ENCODE peak calls at places on chromosomes 12 and 14, in eight cellular contexts. D is A549, B is ovary, P is tibial nerve, F is K562, C is upper lobe of left lung, S is suprapubic skin, L is sigmoid colon. H is an unnamed sample. For H3K4me1, the result is how much of the 10 kb centered on the place peaks cover.

GRCh38 chr12:8589679-8590078 is 23.0 kb downstream of the AICDA start:
- DNase-seq in F (no peak), L (no peak), C (no peak), P (no peak), S (no peak), D (no peak), B (no peak), H (no peak)

GRCh38 chr14:93239869-93240677 is 33.0 kb downstream of the UBR7 start:
- DNase-seq in F (no peak), L (no peak), S (no peak), D (peak), B (no peak), C (no peak), P (no peak), H (no peak)

GRCh38 chr14:104164512-104164911 is 26.1 kb downstream of the KIF26A start:
- DNase-seq in C (no peak), D (no peak), L (no peak), B (no peak), F (no peak), S (no peak), P (no peak), H (no peak)

GRCh38 chr14:32683679-32684078 is 255.0 kb upstream of the NPAS3 start:
- DNase-seq in C (no peak), D (no peak), S (no peak), L (no peak), B (no peak), F (no peak), P (no peak), H (no peak)

GRCh38 chr14:68878908-68879307 is 86.0 kb upstream of the ZFP36L1 start:
- DNase-seq in S (no peak), D (no peak), B (no peak), F (no peak), P (no peak), C (peak), L (peak), H (no peak)

GRCh38 chr12:74119811-74120362 is 417.7 kb upstream of the ATXN7L3B start:
- DNase-seq in D (no peak), L (no peak), S (no peak), C (no peak), B (no peak), F (no peak), P (no peak), H (no peak)

GRCh38 chr14:50666772-50667490 is 1.2 kb downstream of the SAV1 start:
- DNase-seq in L (peak), P (peak), S (no peak), B (peak), D (peak), F (no peak), C (peak), H (peak)

GRCh38 chr12:15834575-15834974 is 45.4 kb upstream of the EPS8 start:
- DNase-seq in P (no peak), S (no peak), F (no peak), D (no peak), L (no peak), C (no peak), B (no peak), H (no peak)

GRCh38 chr12:575129-575502 is 88.1 kb downstream of the NINJ2 start:
- DNase-seq in P (no peak), B (no peak), C (peak), S (peak), F (no peak), D (no peak), L (peak), H (peak)

GRCh38 chr14:84864582-84865271 is 665.2 kb upstream of the FLRT2 start:
- DNase-seq in P (no peak), C (no peak), B (no peak), L (no peak), D (no peak), F (no peak), S (no peak), H (no peak)

GRCh38 chr14:103105580-103106168 is 11.1 kb downstream of the EXOC3L4 start:
- DNase-seq in B (no peak), L (no peak), S (no peak), P (no peak), D (no peak), C (no peak), F (no peak), H (no peak)

GRCh38 chr12:15778126-15778525 is 11.1 kb downstream of the EPS8 start:
- DNase-seq in L (no peak), P (no peak), D (no peak), F (no peak), C (no peak), S (no peak), B (no peak), H (no peak)

GRCh38 chr14:92546347-92547053 is 32.9 kb downstream of the RIN3 start:
- DNase-seq in P (no peak), D (peak), B (no peak), L (no peak), C (no peak), S (no peak), F (no peak), H (no peak)

GRCh38 chr14:33679461-33680225 is 271.2 kb downstream of the EGLN3 start:
- DNase-seq in F (no peak), B (no peak), S (no peak), P (no peak), L (no peak), C (no peak), D (no peak), H (no peak)

GRCh38 chr12:26872623-26873022 is 39.6 kb upstream of the ITPR2 start:
- DNase-seq in B (no peak), L (no peak), F (no peak), S (no peak), D (no peak), P (no peak), C (no peak), H (no peak)

GRCh38 chr12:131738196-131738595 is 27.3 kb downstream of the SFSWAP start:
- DNase-seq in S (no peak), D (no peak), B (no peak), C (no peak), P (no peak), F (no peak), L (no peak), H (no peak)

GRCh38 chr14:98167702-98168101 is 1104.3 kb downstream of the BCL11B start:
- DNase-seq in F (no peak), C (no peak), S (no peak), B (no peak), L (no peak), D (no peak), P (no peak), H (no peak)

GRCh38 chr12:26317942-26318565 is 122.7 kb downstream of the SSPN start:
- DNase-seq in B (no peak), L (no peak), P (no peak), D (no peak), C (no peak), F (no peak), S (no peak), H (no peak)

GRCh38 chr14:101820283-101820798 is 58.8 kb downstream of the PPP2R5C start:
- DNase-seq in F (no peak), C (no peak), B (no peak), S (no peak), P (no peak), L (no peak), D (no peak), H (no peak)

GRCh38 chr14:34081126-34081575 is 130.3 kb upstream of the EGLN3 start:
- DNase-seq in C (no peak), D (no peak), B (no peak), S (no peak), F (no peak), L (no peak), P (no peak), H (no peak)

GRCh38 chr12:108375986-108376663 is 37.0 kb upstream of the CMKLR1 start:
- DNase-seq in C (no peak), S (no peak), L (no peak), F (no peak), P (no peak), B (no peak), D (no peak), H (no peak)

GRCh38 chr14:91113829-91114078 is at the start of gene DGLUCY:
- DNase-seq in B (peak), P (no peak), S (no peak), L (peak), F (no peak), D (peak), C (peak), H (peak)

GRCh38 chr12:132618683-132619043 is at the start of gene P2RX2:
- DNase-seq in S (no peak), L (no peak), B (no peak), C (no peak), D (no peak), F (no peak), P (no peak), H (no peak)

DNA sequence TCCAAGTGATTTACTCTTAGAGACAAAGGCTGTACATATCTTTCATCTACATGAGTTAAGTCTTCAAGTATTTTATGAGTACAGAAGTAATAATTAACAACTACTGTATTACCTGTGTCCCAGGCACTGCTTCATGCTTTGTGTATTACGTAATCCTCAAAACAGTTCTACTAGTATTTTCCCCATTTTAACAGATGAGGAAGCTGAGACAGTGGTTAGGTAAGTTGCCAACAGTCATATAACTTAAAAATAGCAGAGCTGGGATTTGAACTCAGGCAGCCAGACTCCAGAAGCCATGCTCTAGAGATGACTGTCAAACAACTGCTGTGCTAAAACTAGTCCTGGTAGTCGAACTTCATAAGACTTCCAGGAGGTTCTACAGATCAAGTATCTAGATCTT is 10.7 kb downstream of the TRMT5 start:
- DNase-seq in D (no peak), S (no peak), C (no peak), P (no peak), L (no peak), B (no peak), F (no peak), H (no peak)
- H3K4me1 ChIP-seq in D (under half), S (under half), C (under half), P (under half), L (under half), B (under half), F (under half), H (under half)

GRCh38 chr14:22506778-22507351 is 82.2 kb downstream of the DAD1 start:
- DNase-seq in C (no peak), D (no peak), S (no peak), F (no peak), L (no peak), P (no peak), B (no peak), H (no peak)
- TF ChIP-seq POLR2A in C (no peak), D (no peak), S (no peak), F (no peak), L (no peak), P (no peak), B (no peak), H (no peak)

GRCh38 chr14:83172363-83172762 is 1638.7 kb upstream of the SEL1L start:
- DNase-seq in S (no peak), C (no peak), F (no peak), B (no peak), P (no peak), D (no peak), L (no peak), H (no peak)
- TF ChIP-seq EP300 in S (no peak), C (no peak), F (no peak), B (no peak), P (no peak), D (no peak), L (no peak), H (no peak)

DNA sequence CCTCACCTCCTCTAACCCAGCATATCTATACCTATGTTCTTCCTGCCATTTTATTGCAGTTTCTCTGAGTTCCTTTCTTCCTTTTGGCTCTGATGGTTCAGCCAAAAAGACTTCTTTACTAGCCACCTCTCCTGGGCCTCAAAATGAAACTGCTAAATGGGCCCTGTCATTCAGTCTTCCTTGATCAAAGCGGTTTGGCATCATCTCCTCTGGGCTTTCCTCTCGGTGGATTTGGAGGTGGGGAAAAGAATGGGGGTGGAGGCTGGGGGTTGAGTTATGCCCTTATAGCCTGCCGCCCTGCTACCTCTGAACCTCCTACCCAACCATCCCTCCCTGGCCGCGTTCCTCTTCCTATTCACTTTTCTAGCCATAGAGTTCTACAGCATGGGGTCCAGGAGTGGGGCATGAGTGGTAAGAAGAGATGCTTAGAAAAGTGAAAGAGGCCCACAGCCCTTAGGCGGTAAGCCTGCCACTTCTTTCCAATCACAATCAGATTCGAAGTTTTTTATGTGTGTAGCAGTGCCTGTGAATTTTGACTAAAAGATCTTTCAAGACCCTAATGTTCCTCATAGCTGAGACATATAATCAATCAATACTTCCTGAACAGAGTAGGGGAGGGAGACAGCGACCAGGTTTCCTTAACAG is 2.5 kb downstream of the AJUBA start:
- DNase-seq in D (peak), L (no peak), C (no peak), P (no peak), S (no peak), F (no peak), B (no peak), H (no peak)
- H3K4me1 ChIP-seq in D (half or more), L (half or more), C (half or more), P (under half), S (half or more), F (under half), B (under half), H (half or more)

DNA sequence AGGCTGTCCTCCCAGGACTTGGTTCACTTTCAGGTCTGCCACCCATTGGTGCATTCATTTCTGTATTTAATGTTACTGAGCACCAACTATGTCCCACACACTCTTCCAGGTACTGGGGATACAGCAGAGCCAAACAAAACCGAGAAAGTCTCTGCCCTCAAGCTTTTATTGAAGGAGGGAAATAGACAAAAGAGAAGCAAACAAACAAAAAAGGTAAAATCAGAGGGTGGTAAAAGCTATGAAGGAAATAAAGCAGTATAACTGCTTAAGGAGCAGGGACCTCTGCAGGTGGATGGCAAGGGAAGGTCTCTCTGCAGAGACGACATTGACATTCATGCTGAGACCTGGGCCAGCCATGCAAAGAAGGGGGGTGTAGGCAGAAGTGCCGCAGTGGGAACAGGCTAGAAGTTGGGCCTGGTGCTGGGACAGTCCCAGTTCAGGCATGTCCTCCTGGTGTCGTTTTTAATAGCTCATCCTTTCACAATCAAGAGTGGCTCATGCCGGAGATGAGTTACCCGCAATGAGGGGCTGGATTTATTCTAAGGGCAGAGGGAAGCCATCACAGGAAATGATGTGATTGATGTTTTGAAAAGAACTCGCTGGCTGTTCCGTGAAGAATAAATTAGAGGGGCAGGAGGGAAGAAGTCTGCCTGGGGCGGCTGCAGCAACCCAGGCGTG is 72.8 kb downstream of the IRF2BPL start:
- DNase-seq in D (peak), B (no peak), F (no peak), C (peak), P (no peak), L (no peak), S (no peak), H (no peak)
- TF ChIP-seq POLR2A in D (no peak), B (no peak), F (no peak), C (no peak), P (no peak), L (no peak), S (no peak), H (no peak)

GRCh38 chr12:122282066-122282465 is 15.8 kb upstream of the VPS33A start:
- DNase-seq in F (no peak), D (peak), P (no peak), L (no peak), B (no peak), C (no peak), S (no peak), H (no peak)
- TF ChIP-seq EP300 in F (no peak), D (no peak), P (no peak), L (no peak), B (no peak), C (no peak), S (no peak), H (no peak)

GRCh38 chr14:71143391-71144290 is 236.4 kb downstream of the PCNX1 start:
- DNase-seq in C (no peak), F (peak), P (no peak), B (no peak), L (no peak), S (no peak), D (peak), H (no peak)

GRCh38 chr14:71140157-71140556 is 232.9 kb downstream of the PCNX1 start:
- DNase-seq in L (no peak), S (no peak), B (no peak), D (no peak), C (no peak), F (no peak), P (no peak), H (no peak)

GRCh38 chr14:71139058-71139946 is 232.0 kb downstream of the PCNX1 start:
- DNase-seq in B (peak), P (peak), C (peak), L (no peak), D (peak), S (no peak), F (peak), H (peak)

GRCh38 chr14:71142375-71143038 is 235.2 kb downstream of the PCNX1 start:
- DNase-seq in B (no peak), C (no peak), F (no peak), D (no peak), L (no peak), P (no peak), S (peak), H (no peak)

DNA sequence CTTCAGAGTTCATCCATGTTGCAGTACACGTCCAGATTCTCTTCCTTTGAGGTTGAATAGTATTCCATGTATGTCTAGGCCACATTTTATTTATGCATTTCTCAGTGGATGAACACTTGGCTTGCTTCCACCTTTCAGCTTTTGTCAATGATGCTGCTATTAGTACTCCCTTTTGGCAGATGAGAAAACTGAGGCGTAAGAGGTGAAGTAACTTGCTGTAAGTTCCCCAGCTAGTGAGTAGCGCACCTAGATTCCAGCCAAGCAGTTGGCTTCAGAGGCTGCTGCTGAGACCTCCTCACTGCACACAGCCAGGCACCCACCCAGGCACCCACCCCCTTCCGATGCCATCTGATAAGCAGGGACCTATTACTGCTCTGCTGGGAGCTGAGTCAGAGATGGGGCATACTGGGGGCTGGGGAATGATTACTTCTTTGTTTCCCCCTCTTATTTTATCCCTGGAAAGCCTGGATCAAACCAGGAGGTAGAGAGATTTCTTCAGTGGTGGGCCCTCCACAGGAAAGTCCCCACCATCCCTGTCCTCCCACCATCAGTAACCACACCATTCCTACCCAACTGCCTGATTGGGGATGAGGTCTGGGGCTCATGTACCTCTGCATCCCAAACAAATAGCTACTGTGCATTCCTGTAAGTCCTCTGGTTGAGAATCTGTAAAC is 234.6 kb downstream of the PCNX1 start:
- DNase-seq in F (no peak), C (no peak), B (no peak), S (peak), D (no peak), P (no peak), L (no peak), H (no peak)
- H3K4me1 ChIP-seq in F (under half), C (under half), B (under half), S (under half), D (under half), P (under half), L (under half), H (under half)

GRCh38 chr12:116541547-116542344 is 17.4 kb upstream of the MAP1LC3B2 start:
- DNase-seq in F (no peak), C (no peak), S (no peak), D (no peak), B (no peak), L (no peak), P (no peak), H (no peak)
- TF ChIP-seq POLR2A in F (no peak), C (no peak), S (no peak), D (no peak), B (no peak), L (no peak), P (no peak), H (no peak)

GRCh38 chr14:100391777-100392176 is 68.6 kb downstream of the SLC25A47 start:
- DNase-seq in C (no peak), F (no peak), B (no peak), S (no peak), P (no peak), L (no peak), D (no peak), H (no peak)

GRCh38 chr14:100392266-100392850 is 69.2 kb downstream of the SLC25A47 start:
- DNase-seq in S (no peak), D (no peak), L (no peak), C (no peak), B (no peak), P (no peak), F (no peak), H (no peak)

GRCh38 chr14:100394886-100395672 is 71.9 kb downstream of the SLC25A47 start:
- DNase-seq in D (no peak), B (no peak), L (peak), P (no peak), S (no peak), F (no peak), C (no peak), H (no peak)

GRCh38 chr14:100393906-100394732 is 71.0 kb downstream of the SLC25A47 start:
- DNase-seq in L (peak), B (no peak), C (no peak), F (no peak), P (no peak), D (no peak), S (no peak), H (no peak)

GRCh38 chr14:100393362-100393761 is 70.2 kb downstream of the SLC25A47 start:
- DNase-seq in P (no peak), D (no peak), C (no peak), F (peak), B (no peak), L (peak), S (no peak), H (no peak)
- TF ChIP-seq EP300 in P (no peak), D (no peak), C (no peak), F (no peak), B (no peak), L (no peak), S (no peak), H (no peak)

H was measured in stomach.